ENCODE peak calls at places on chromosome 4, in seven cellular contexts. I is dorsolateral prefrontal cortex, Z is mesothelial cell of epicardium, F is HFF-Myc, U is heart left ventricle, E is AG04450, Q is coronary artery. K is an unnamed sample.
A peak's percentile ranks its signal among the peaks of the same experiment; 100 is the strongest.

GRCh38 chr4:127400736-127401346 is 231.9 kb upstream of the INTU start:
- DNase-seq in F (peak; percentile 75), U (peak; percentile 29), Q (no peak), Z (peak; percentile 57), I (no peak), E (peak; percentile 63), K (peak; percentile 82)

GRCh38 chr4:146638801-146639351 is at the start of gene POU4F2:
- DNase-seq in F (no peak), E (no peak), I (no peak), U (no peak), Q (no peak), Z (peak; percentile 44), K (no peak)

GRCh38 chr4:130238121-130238520 is 1142.2 kb downstream of the C4orf33 start:
- DNase-seq in U (no peak), F (no peak), Q (no peak), Z (no peak), E (no peak), I (no peak), K (peak; percentile 18)

GRCh38 chr4:174672276-174672675 is 150.0 kb upstream of the HPGD start:
- DNase-seq in I (no peak), F (no peak), Z (no peak), E (no peak), U (no peak), Q (no peak), K (peak; percentile 58)

GRCh38 chr4:20487852-20488251 is 212.4 kb upstream of the PACRGL start:
- DNase-seq in E (no peak), U (no peak), I (no peak), F (no peak), Z (no peak), Q (no peak), K (peak; percentile 17)

GRCh38 chr4:6761540-6762243 is 20.8 kb upstream of the KIAA0232 start:
- DNase-seq in Z (no peak), U (no peak), F (no peak), Q (no peak), E (no peak), I (peak; percentile 83), K (no peak)

GRCh38 chr4:148053298-148054003 is 321.6 kb downstream of the ARHGAP10 start:
- DNase-seq in E (no peak), Z (no peak), F (no peak), U (peak; percentile 62), Q (no peak), I (no peak), K (no peak)

GRCh38 chr4:95637047-95637600 is 88.4 kb upstream of the UNC5C start:
- DNase-seq in I (no peak), Z (no peak), E (no peak), F (no peak), U (no peak), Q (no peak), K (peak; percentile 51)

GRCh38 chr4:56857601-56858301 is 36.2 kb upstream of the SPINK2 start:
- DNase-seq in Z (no peak), U (no peak), F (no peak), Q (no peak), I (no peak), E (no peak), K (peak; percentile 48)

GRCh38 chr4:8699479-8700145 is 107.0 kb downstream of the CPZ start:
- DNase-seq in F (no peak), I (no peak), Z (peak; percentile 32), U (no peak), E (no peak), Q (peak; percentile 43), K (no peak)

GRCh38 chr4:102623622-102624021 is 122.5 kb downstream of the NFKB1 start:
- DNase-seq in E (peak; percentile 48), U (no peak), F (peak; percentile 56), Z (no peak), Q (no peak), I (no peak), K (peak; percentile 48)

GRCh38 chr4:89158884-89159503 is 47.7 kb downstream of the TIGD2 start:
- DNase-seq in Q (no peak), Z (no peak), I (no peak), U (no peak), F (peak; percentile 24), E (no peak), K (peak; percentile 65)

GRCh38 chr4:118076958-118077766 is 42.9 kb downstream of the NDST3 start:
- DNase-seq in Q (no peak), F (peak; percentile 27), I (no peak), Z (no peak), U (peak; percentile 4), E (no peak), K (peak; percentile 59)

GRCh38 chr4:128660361-128660964 is 149.0 kb upstream of the JADE1 start:
- DNase-seq in I (no peak), Z (no peak), U (no peak), F (no peak), Q (no peak), E (peak; percentile 49), K (peak; percentile 55)

GRCh38 chr4:106529348-106530033 is 160.9 kb upstream of the GIMD1 start:
- DNase-seq in F (no peak), I (no peak), Z (no peak), U (no peak), E (no peak), Q (no peak), K (peak; percentile 6)

GRCh38 chr4:32207456-32207855 is 1487.3 kb downstream of the PCDH7 start:
- DNase-seq in E (no peak), F (no peak), Q (no peak), I (no peak), Z (no peak), U (no peak), K (no peak)

GRCh38 chr4:149781150-149781549 is 34.5 kb downstream of the IQCM start:
- DNase-seq in F (peak; percentile 52), Q (no peak), U (no peak), Z (no peak), E (peak; percentile 41), I (no peak), K (peak; percentile 78)

GRCh38 chr4:34633216-34633615 is 1611.1 kb downstream of the ARAP2 start:
- DNase-seq in I (no peak), F (no peak), Z (no peak), E (no peak), Q (no peak), U (no peak), K (no peak)

DNA sequence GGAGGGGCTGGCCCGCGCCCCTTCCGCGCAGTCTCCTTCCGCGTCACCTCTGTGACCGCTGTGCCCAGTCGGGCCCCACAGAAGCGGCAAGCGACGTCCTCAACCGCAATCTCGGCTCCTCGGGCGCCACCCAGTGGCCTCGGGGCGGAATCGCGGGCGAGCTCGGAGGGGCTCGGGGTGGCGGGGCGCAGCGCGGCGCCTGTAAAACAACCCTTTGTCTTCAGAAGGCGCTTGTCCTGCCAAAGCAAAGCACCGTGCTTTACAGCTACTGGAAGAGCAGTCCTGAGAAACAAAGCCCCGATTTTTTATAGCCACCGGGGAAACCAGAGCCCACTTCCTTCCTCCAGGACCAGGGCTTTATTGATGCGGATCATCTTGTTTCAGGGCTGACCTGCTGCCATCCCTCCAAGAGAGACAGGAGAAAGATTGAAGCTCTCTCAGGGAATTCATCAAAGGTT is 37.3 kb upstream of the CDKN2AIP start:
- DNase-seq in I (peak; percentile 91), F (no peak), Q (peak; percentile 82), E (peak; percentile 13), Z (peak; percentile 97), U (peak; percentile 89), K (peak; percentile 75)
- TF ChIP-seq CTCF in I (peak; percentile 99), F (peak; percentile 80), Q (peak; percentile 84), E (peak; percentile 81), Z (peak; percentile 93), U (peak; percentile 96), K (peak; percentile 98)

GRCh38 chr4:36411338-36411737 is 129.9 kb downstream of the DTHD1 start:
- DNase-seq in I (no peak), U (no peak), E (no peak), Q (no peak), F (no peak), Z (no peak), K (no peak)

GRCh38 chr4:36420111-36420679 is 138.8 kb downstream of the DTHD1 start:
- DNase-seq in F (no peak), Z (no peak), I (no peak), Q (no peak), E (no peak), U (no peak), K (no peak)

GRCh38 chr4:36414248-36414647 is 132.8 kb downstream of the DTHD1 start:
- DNase-seq in Z (no peak), I (no peak), E (no peak), Q (no peak), U (no peak), F (no peak), K (peak; percentile 36)
- TF ChIP-seq CTCF in Z (peak; percentile 19), I (peak; percentile 59), E (no peak), Q (no peak), U (no peak), F (no peak), K (peak; percentile 48)

GRCh38 chr4:109999513-109999912 is 86.8 kb downstream of the EGF start:
- DNase-seq in U (no peak), F (no peak), I (no peak), Z (no peak), Q (no peak), E (no peak), K (no peak)

GRCh38 chr4:109994415-109994827 is 81.7 kb downstream of the EGF start:
- DNase-seq in F (no peak), Z (no peak), E (no peak), U (no peak), I (no peak), Q (no peak), K (no peak)

GRCh38 chr4:109996531-109996930 is 83.8 kb downstream of the EGF start:
- DNase-seq in E (no peak), Q (no peak), Z (no peak), U (no peak), F (no peak), I (no peak), K (no peak)

GRCh38 chr4:110003401-110004187 is 90.9 kb downstream of the EGF start:
- DNase-seq in I (no peak), Q (no peak), U (no peak), F (no peak), E (no peak), Z (no peak), K (no peak)

GRCh38 chr4:109998867-109999303 is 86.2 kb downstream of the EGF start:
- DNase-seq in U (no peak), I (no peak), F (peak; percentile 66), Q (no peak), Z (no peak), E (peak; percentile 11), K (peak; percentile 75)
- TF ChIP-seq CTCF in U (peak; percentile 62), I (peak; percentile 85), F (peak; percentile 45), Q (peak; percentile 38), Z (peak; percentile 69), E (peak; percentile 69), K (peak; percentile 74)

GRCh38 chr4:93888308-93888707 is 59.8 kb downstream of the ATOH1 start:
- DNase-seq in I (no peak), U (no peak), E (no peak), Z (no peak), F (no peak), Q (no peak), K (no peak)

GRCh38 chr4:93891244-93891643 is 62.7 kb downstream of the ATOH1 start:
- DNase-seq in Q (no peak), F (no peak), E (no peak), I (no peak), U (no peak), Z (no peak), K (no peak)

DNA sequence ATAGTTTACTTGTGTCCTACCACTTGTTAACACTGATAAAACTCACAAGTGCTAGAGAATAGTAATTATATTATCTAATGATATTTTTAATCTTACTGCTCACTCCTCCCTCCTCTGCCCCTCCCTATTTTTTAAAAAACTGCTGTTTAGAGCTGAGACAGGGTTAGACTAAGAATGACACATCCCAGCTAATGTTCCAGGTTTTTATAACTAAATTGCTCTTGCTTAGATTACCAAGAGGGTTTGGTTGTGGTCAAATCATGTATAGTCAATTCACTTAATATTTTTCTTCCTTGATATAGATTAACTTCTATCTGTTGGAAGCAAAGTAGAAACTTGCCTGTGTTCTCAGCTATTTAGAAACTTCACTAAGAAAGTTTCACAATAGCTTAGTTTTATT is 60.2 kb downstream of the ATOH1 start:
- DNase-seq in Q (no peak), Z (no peak), U (no peak), E (no peak), F (no peak), I (no peak), K (no peak)
- TF ChIP-seq CTCF in Q (no peak), Z (no peak), U (no peak), E (no peak), F (no peak), I (no peak), K (no peak)

K was measured in MCF 10A.